ENCODE peak calls at places on chromosomes 11 and 22, in six cellular contexts. I, G, Q, V, J and S are unnamed samples.

GRCh38 chr11:67369275-67369674 is 4.1 kb downstream of the CLCF1 start:
- DNase-seq in J (no peak), G (no peak), V (no peak), I (no peak), Q (no peak), S (no peak)

GRCh38 chr11:132125855-132126841 is 755.7 kb downstream of the NTM start:
- DNase-seq in J (no peak), V (peak; percentile 24), Q (no peak), I (no peak), G (no peak), S (no peak)

GRCh38 chr11:19651654-19652053 is 61.0 kb upstream of the NAV2 start:
- DNase-seq in V (no peak), G (no peak), Q (no peak), J (no peak), I (no peak), S (no peak)

GRCh38 chr22:29307658-29308147 is 1.3 kb downstream of the GAS2L1 start:
- DNase-seq in J (no peak), V (no peak), G (no peak), Q (no peak), I (no peak), S (no peak)

GRCh38 chr11:119721129-119722120 is 7.6 kb downstream of the NECTIN1 start:
- DNase-seq in V (no peak), J (no peak), Q (no peak), I (no peak), G (peak; percentile 14), S (no peak)

GRCh38 chr11:11731311-11732083 is 109.7 kb upstream of the GALNT18 start:
- DNase-seq in J (no peak), Q (no peak), G (no peak), I (no peak), V (no peak), S (peak; percentile 32)

GRCh38 chr11:31887180-31887579 is 76.1 kb upstream of the PAX6 start:
- DNase-seq in Q (no peak), G (no peak), J (no peak), I (no peak), V (peak; percentile 12), S (no peak)

GRCh38 chr22:39959640-39960447 is at the start of gene TMA7B:
- DNase-seq in Q (no peak), I (no peak), J (peak; percentile 39), G (peak; percentile 34), V (no peak), S (no peak)

GRCh38 chr11:123526027-123526805 is 96.1 kb downstream of the GRAMD1B start:
- DNase-seq in I (no peak), V (no peak), Q (no peak), J (no peak), G (no peak), S (no peak)

GRCh38 chr11:19853016-19853415 is 140.4 kb downstream of the NAV2 start:
- DNase-seq in V (no peak), J (no peak), G (no peak), Q (no peak), I (no peak), S (no peak)

GRCh38 chr11:71568707-71569349 is 3.5 kb downstream of the KRTAP5-10 start:
- DNase-seq in Q (no peak), V (no peak), I (no peak), G (no peak), J (no peak), S (no peak)

GRCh38 chr11:45248501-45249011 is 37.6 kb downstream of the SYT13 start:
- DNase-seq in G (no peak), V (no peak), J (no peak), Q (no peak), I (no peak), S (no peak)

GRCh38 chr22:25201557-25202273 is 2.1 kb downstream of the CRYBB3 start:
- DNase-seq in G (no peak), Q (no peak), V (no peak), J (no peak), I (no peak), S (no peak)

GRCh38 chr11:36746886-36747710 is 149.1 kb upstream of the RAG2 start:
- DNase-seq in Q (no peak), V (peak; percentile 95), J (peak; percentile 76), G (peak; percentile 91), I (peak; percentile 91), S (peak; percentile 76)
- TF ChIP-seq CTCF in Q (no peak), V (peak; percentile 98), J (peak; percentile 94), G (peak; percentile 95), I (peak; percentile 97), S (peak; percentile 98)

GRCh38 chr22:20079745-20080444 is at the start of gene DGCR8:
- DNase-seq in V (peak; percentile 89), G (peak; percentile 96), I (peak; percentile 97), J (peak; percentile 94), Q (peak; percentile 49), S (peak; percentile 66)
- TF ChIP-seq CTCF in V (no peak), G (no peak), I (no peak), J (no peak), Q (no peak), S (no peak)

DNA sequence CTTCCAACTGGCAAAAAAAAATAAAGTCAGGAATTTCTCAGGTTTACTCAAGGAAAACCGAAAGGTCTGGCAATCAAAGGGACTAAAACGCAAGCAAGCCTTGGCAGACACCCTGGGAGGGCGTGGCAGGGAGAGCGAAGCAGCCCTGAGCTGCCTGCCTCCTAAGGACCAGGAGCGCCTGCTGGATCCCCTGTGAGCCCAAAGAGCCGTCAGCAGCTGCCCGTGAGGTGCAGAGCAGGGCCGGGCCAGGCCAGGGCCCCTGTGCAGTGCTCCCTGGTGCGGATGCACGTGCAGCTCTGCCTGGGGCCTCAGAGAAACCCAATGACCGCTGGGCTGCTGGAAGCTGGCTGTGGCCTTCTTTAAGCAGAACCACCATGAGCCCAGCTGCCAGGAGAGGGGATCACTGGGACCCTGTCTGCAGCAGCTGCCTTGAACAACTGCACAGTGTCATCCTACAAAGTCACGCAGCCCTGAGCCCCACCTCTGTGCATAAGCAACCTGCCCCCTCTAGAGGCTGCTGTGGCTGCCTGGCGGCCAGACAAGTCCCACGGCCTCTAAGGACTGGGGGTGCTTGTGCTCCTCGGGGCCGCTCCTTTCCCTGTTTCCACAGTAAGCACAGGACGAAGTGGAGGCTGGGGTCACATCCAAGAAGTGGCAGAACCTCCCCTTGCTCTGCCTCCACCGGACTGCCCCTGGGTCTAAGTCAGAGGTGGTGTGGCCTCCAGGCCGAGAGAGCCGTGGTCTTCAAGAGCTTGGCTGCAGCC is 29.2 kb upstream of the COMT start:
- DNase-seq in I (no peak), Q (no peak), J (no peak), G (no peak), V (no peak), S (no peak)
- TF ChIP-seq CTCF in I (no peak), Q (no peak), J (no peak), G (no peak), V (no peak), S (no peak)

GRCh38 chr11:72643547-72643946 is 30.7 kb downstream of the PDE2A start:
- DNase-seq in G (peak; percentile 79), Q (no peak), V (no peak), J (no peak), I (no peak), S (no peak)
- TF ChIP-seq CTCF in G (no peak), Q (no peak), V (no peak), J (no peak), I (no peak), S (no peak)

GRCh38 chr11:103534959-103535358 is 425.7 kb downstream of the DYNC2H1 start:
- DNase-seq in I (no peak), V (no peak), G (no peak), Q (no peak), J (no peak), S (no peak)

GRCh38 chr11:103536335-103536722 is 427.1 kb downstream of the DYNC2H1 start:
- DNase-seq in Q (no peak), V (no peak), I (no peak), J (no peak), G (no peak), S (no peak)

GRCh38 chr11:103541186-103541795 is 432.1 kb downstream of the DYNC2H1 start:
- DNase-seq in G (no peak), I (no peak), V (no peak), J (no peak), Q (no peak), S (no peak)

GRCh38 chr11:103539166-103539565 is 429.9 kb downstream of the DYNC2H1 start:
- DNase-seq in G (no peak), J (no peak), Q (no peak), V (no peak), I (no peak), S (no peak)

DNA sequence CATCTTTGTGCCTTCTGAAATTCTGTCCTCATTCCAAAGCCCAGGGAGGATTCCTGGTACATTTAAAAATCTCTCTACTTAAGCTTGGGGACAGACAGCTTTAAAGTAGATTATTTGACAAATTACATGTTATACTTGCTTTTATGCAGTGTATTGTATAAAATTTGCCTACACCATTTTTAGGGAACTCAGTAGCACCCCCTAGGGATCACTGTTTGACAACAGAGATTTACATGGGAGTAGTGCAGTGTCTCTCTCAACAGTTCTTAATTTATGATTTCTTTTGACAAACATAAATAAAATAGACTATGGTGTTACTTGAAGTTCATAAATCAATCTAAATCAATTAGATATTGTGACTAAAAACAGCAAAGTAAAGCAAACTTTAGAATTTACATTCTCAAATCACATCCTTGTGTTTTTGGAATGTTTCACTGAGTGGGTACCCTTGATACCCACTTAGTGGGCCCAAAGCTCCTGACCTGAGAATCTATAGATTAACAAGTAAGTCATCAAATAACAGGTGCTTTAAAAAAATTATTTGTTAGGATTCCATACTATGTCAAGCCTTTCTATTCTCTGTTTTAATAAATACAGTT is 428.8 kb downstream of the DYNC2H1 start:
- DNase-seq in I (no peak), G (peak; percentile 6), V (peak; percentile 8), J (no peak), Q (no peak), S (no peak)
- TF ChIP-seq CTCF in I (peak; percentile 40), G (no peak), V (peak; percentile 28), J (peak; percentile 11), Q (no peak), S (peak; percentile 64)

DNA sequence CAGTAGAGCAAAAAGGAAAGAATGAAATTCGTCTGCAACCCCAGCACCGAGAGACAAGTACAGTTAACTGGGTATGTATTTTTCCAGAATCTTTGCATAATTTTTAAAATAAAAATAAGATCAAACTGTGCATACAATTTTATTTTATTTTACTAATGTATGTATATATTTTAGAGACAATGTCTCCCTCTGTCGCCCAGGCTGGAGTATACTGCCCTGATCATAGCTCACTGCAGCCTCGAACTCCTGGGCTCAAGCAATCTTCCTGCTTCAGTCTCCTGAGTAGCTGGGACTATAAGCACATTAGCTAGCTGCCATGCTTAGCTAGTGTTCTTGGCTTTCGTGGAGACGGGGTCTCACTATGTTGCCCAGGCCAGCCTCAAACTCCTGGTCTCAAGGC is 18.8 kb upstream of the DRD2 start:
- DNase-seq in V (no peak), G (no peak), Q (no peak), J (no peak), I (no peak), S (no peak)
- TF ChIP-seq CTCF in V (no peak), G (no peak), Q (no peak), J (no peak), I (no peak), S (peak; percentile 26)